ENCODE peak calls at places on chromosomes 7 and 10, in ten cellular contexts. One of them, this sample, is unnamed.

GRCh38 chr10:86331861-86332260 is 34.7 kb downstream of the GRID1 start:
- DNase-seq in NCI-H460: no peak
- DNase-seq in NCI-H774: no peak
- DNase-seq in naive thymus-derived CD4-positive, alpha-beta T cell: no peak
- DNase-seq in amniotic stem cell: no peak
- DNase-seq in SK-N-SH: no peak
- DNase-seq in stimulated activated CD4-positive, alpha-beta T cell treated with anti-CD3 and anti-CD28 coated beads, Interleukin-12 subunit alpha, Interleukin-12 subunit beta, amount 100 ng/mL, for 4 hours: no peak
- DNase-seq in EL: no peak
- DNase-seq in fibroblast of the conjunctiva: no peak
- DNase-seq in CD8-positive, alpha-beta memory T cell: no peak
- DNase-seq in this sample: no peak

GRCh38 chr10:78588194-78588811 is 480.5 kb upstream of the ZMIZ1 start:
- DNase-seq in NCI-H460: no peak
- DNase-seq in NCI-H774: no peak
- DNase-seq in naive thymus-derived CD4-positive, alpha-beta T cell: no peak
- DNase-seq in amniotic stem cell: no peak
- DNase-seq in SK-N-SH: peak
- DNase-seq in stimulated activated CD4-positive, alpha-beta T cell treated with anti-CD3 and anti-CD28 coated beads, Interleukin-12 subunit alpha, Interleukin-12 subunit beta, amount 100 ng/mL, for 4 hours: no peak
- DNase-seq in EL: no peak
- DNase-seq in fibroblast of the conjunctiva: no peak
- DNase-seq in CD8-positive, alpha-beta memory T cell: no peak
- DNase-seq in this sample: no peak

GRCh38 chr10:72550239-72550638 is 75.6 kb downstream of the MICU1 start:
- DNase-seq in NCI-H460: no peak
- DNase-seq in NCI-H774: no peak
- DNase-seq in naive thymus-derived CD4-positive, alpha-beta T cell: no peak
- DNase-seq in amniotic stem cell: no peak
- DNase-seq in SK-N-SH: no peak
- DNase-seq in stimulated activated CD4-positive, alpha-beta T cell treated with anti-CD3 and anti-CD28 coated beads, Interleukin-12 subunit alpha, Interleukin-12 subunit beta, amount 100 ng/mL, for 4 hours: no peak
- DNase-seq in EL: no peak
- DNase-seq in fibroblast of the conjunctiva: no peak
- DNase-seq in CD8-positive, alpha-beta memory T cell: no peak
- DNase-seq in this sample: no peak

GRCh38 chr7:129017933-129018538 is 36.9 kb downstream of the TNPO3 start:
- DNase-seq in NCI-H460: no peak
- DNase-seq in NCI-H774: no peak
- DNase-seq in naive thymus-derived CD4-positive, alpha-beta T cell: no peak
- DNase-seq in amniotic stem cell: no peak
- DNase-seq in SK-N-SH: no peak
- DNase-seq in stimulated activated CD4-positive, alpha-beta T cell treated with anti-CD3 and anti-CD28 coated beads, Interleukin-12 subunit alpha, Interleukin-12 subunit beta, amount 100 ng/mL, for 4 hours: no peak
- DNase-seq in EL: no peak
- DNase-seq in fibroblast of the conjunctiva: no peak
- DNase-seq in CD8-positive, alpha-beta memory T cell: no peak
- DNase-seq in this sample: no peak

GRCh38 chr7:85734823-85735222 is 548.0 kb upstream of the SEMA3D start:
- DNase-seq in NCI-H460: no peak
- DNase-seq in NCI-H774: no peak
- DNase-seq in naive thymus-derived CD4-positive, alpha-beta T cell: no peak
- DNase-seq in amniotic stem cell: no peak
- DNase-seq in SK-N-SH: no peak
- DNase-seq in stimulated activated CD4-positive, alpha-beta T cell treated with anti-CD3 and anti-CD28 coated beads, Interleukin-12 subunit alpha, Interleukin-12 subunit beta, amount 100 ng/mL, for 4 hours: no peak
- DNase-seq in EL: no peak
- DNase-seq in fibroblast of the conjunctiva: no peak
- DNase-seq in CD8-positive, alpha-beta memory T cell: no peak
- DNase-seq in this sample: no peak

GRCh38 chr7:158228986-158229385 is 358.6 kb downstream of the PTPRN2 start:
- DNase-seq in NCI-H460: no peak
- DNase-seq in NCI-H774: no peak
- DNase-seq in naive thymus-derived CD4-positive, alpha-beta T cell: no peak
- DNase-seq in amniotic stem cell: no peak
- DNase-seq in SK-N-SH: no peak
- DNase-seq in stimulated activated CD4-positive, alpha-beta T cell treated with anti-CD3 and anti-CD28 coated beads, Interleukin-12 subunit alpha, Interleukin-12 subunit beta, amount 100 ng/mL, for 4 hours: no peak
- DNase-seq in EL: no peak
- DNase-seq in fibroblast of the conjunctiva: no peak
- DNase-seq in CD8-positive, alpha-beta memory T cell: no peak
- DNase-seq in this sample: no peak

GRCh38 chr7:43559171-43559938 is 23.6 kb upstream of the STK17A start:
- DNase-seq in NCI-H460: no peak
- DNase-seq in NCI-H774: no peak
- DNase-seq in naive thymus-derived CD4-positive, alpha-beta T cell: no peak
- DNase-seq in amniotic stem cell: no peak
- DNase-seq in SK-N-SH: no peak
- DNase-seq in stimulated activated CD4-positive, alpha-beta T cell treated with anti-CD3 and anti-CD28 coated beads, Interleukin-12 subunit alpha, Interleukin-12 subunit beta, amount 100 ng/mL, for 4 hours: no peak
- DNase-seq in EL: no peak
- DNase-seq in fibroblast of the conjunctiva: no peak
- DNase-seq in CD8-positive, alpha-beta memory T cell: no peak
- DNase-seq in this sample: no peak

GRCh38 chr10:14658331-14659122 is 116.2 kb downstream of the FAM107B start:
- DNase-seq in NCI-H460: peak
- DNase-seq in NCI-H774: no peak
- DNase-seq in naive thymus-derived CD4-positive, alpha-beta T cell: no peak
- DNase-seq in amniotic stem cell: peak
- DNase-seq in SK-N-SH: no peak
- DNase-seq in stimulated activated CD4-positive, alpha-beta T cell treated with anti-CD3 and anti-CD28 coated beads, Interleukin-12 subunit alpha, Interleukin-12 subunit beta, amount 100 ng/mL, for 4 hours: no peak
- DNase-seq in EL: peak
- DNase-seq in fibroblast of the conjunctiva: peak
- DNase-seq in CD8-positive, alpha-beta memory T cell: no peak
- DNase-seq in this sample: no peak

GRCh38 chr10:5574642-5575131 is 49.9 kb downstream of the CALML3 start:
- DNase-seq in NCI-H460: no peak
- DNase-seq in NCI-H774: no peak
- DNase-seq in naive thymus-derived CD4-positive, alpha-beta T cell: no peak
- DNase-seq in amniotic stem cell: no peak
- DNase-seq in SK-N-SH: no peak
- DNase-seq in stimulated activated CD4-positive, alpha-beta T cell treated with anti-CD3 and anti-CD28 coated beads, Interleukin-12 subunit alpha, Interleukin-12 subunit beta, amount 100 ng/mL, for 4 hours: no peak
- DNase-seq in EL: no peak
- DNase-seq in fibroblast of the conjunctiva: no peak
- DNase-seq in CD8-positive, alpha-beta memory T cell: no peak
- DNase-seq in this sample: no peak

GRCh38 chr7:122528879-122529481 is 169.9 kb downstream of the RNF133 start:
- DNase-seq in NCI-H460: peak
- DNase-seq in NCI-H774: peak
- DNase-seq in naive thymus-derived CD4-positive, alpha-beta T cell: no peak
- DNase-seq in amniotic stem cell: peak
- DNase-seq in SK-N-SH: peak
- DNase-seq in stimulated activated CD4-positive, alpha-beta T cell treated with anti-CD3 and anti-CD28 coated beads, Interleukin-12 subunit alpha, Interleukin-12 subunit beta, amount 100 ng/mL, for 4 hours: no peak
- DNase-seq in EL: peak
- DNase-seq in fibroblast of the conjunctiva: peak
- DNase-seq in CD8-positive, alpha-beta memory T cell: no peak
- DNase-seq in this sample: no peak

GRCh38 chr7:99665989-99666388 is 13.8 kb downstream of the CYP3A5 start:
- DNase-seq in NCI-H460: no peak
- DNase-seq in NCI-H774: no peak
- DNase-seq in naive thymus-derived CD4-positive, alpha-beta T cell: no peak
- DNase-seq in amniotic stem cell: no peak
- DNase-seq in SK-N-SH: no peak
- DNase-seq in stimulated activated CD4-positive, alpha-beta T cell treated with anti-CD3 and anti-CD28 coated beads, Interleukin-12 subunit alpha, Interleukin-12 subunit beta, amount 100 ng/mL, for 4 hours: no peak
- DNase-seq in EL: no peak
- DNase-seq in fibroblast of the conjunctiva: no peak
- DNase-seq in CD8-positive, alpha-beta memory T cell: no peak
- DNase-seq in this sample: no peak

GRCh38 chr7:30727061-30727945 is 24.6 kb upstream of the INMT start:
- DNase-seq in NCI-H460: no peak
- DNase-seq in NCI-H774: no peak
- DNase-seq in naive thymus-derived CD4-positive, alpha-beta T cell: peak
- DNase-seq in amniotic stem cell: no peak
- DNase-seq in SK-N-SH: no peak
- DNase-seq in stimulated activated CD4-positive, alpha-beta T cell treated with anti-CD3 and anti-CD28 coated beads, Interleukin-12 subunit alpha, Interleukin-12 subunit beta, amount 100 ng/mL, for 4 hours: no peak
- DNase-seq in EL: no peak
- DNase-seq in fibroblast of the conjunctiva: no peak
- DNase-seq in CD8-positive, alpha-beta memory T cell: peak
- DNase-seq in this sample: no peak

GRCh38 chr10:20846263-20846662 is 50.8 kb downstream of the NEBL start:
- DNase-seq in NCI-H460: no peak
- DNase-seq in NCI-H774: no peak
- DNase-seq in naive thymus-derived CD4-positive, alpha-beta T cell: no peak
- DNase-seq in amniotic stem cell: no peak
- DNase-seq in SK-N-SH: no peak
- DNase-seq in stimulated activated CD4-positive, alpha-beta T cell treated with anti-CD3 and anti-CD28 coated beads, Interleukin-12 subunit alpha, Interleukin-12 subunit beta, amount 100 ng/mL, for 4 hours: no peak
- DNase-seq in EL: no peak
- DNase-seq in fibroblast of the conjunctiva: no peak
- DNase-seq in CD8-positive, alpha-beta memory T cell: no peak
- DNase-seq in this sample: no peak

GRCh38 chr7:151851160-151851751 is 25.7 kb downstream of the PRKAG2 start:
- DNase-seq in NCI-H460: no peak
- DNase-seq in NCI-H774: no peak
- DNase-seq in naive thymus-derived CD4-positive, alpha-beta T cell: no peak
- DNase-seq in amniotic stem cell: no peak
- DNase-seq in SK-N-SH: no peak
- DNase-seq in stimulated activated CD4-positive, alpha-beta T cell treated with anti-CD3 and anti-CD28 coated beads, Interleukin-12 subunit alpha, Interleukin-12 subunit beta, amount 100 ng/mL, for 4 hours: no peak
- DNase-seq in EL: no peak
- DNase-seq in fibroblast of the conjunctiva: no peak
- DNase-seq in CD8-positive, alpha-beta memory T cell: no peak
- DNase-seq in this sample: no peak